ENCODE peak calls at places on chromosomes 16 and 17, in six cellular contexts. A is nephron progenitor cell; C is brain microvascular endothelial cell; F is CD8-positive, alpha-beta T cell; X is epithelial cell of proximal tubule; S is GM13977. O is an unnamed sample.

GRCh38 chr17:68981288-68981687 is 26.1 kb upstream of the ABCA8 start:
- DNase-seq in A (no peak), C (peak), F (no peak), X (peak), S (no peak), O (peak)

GRCh38 chr17:77489898-77490265 is 349.1 kb downstream of the SEC14L1 start:
- DNase-seq in A (no peak), C (no peak), F (no peak), X (no peak), S (no peak), O (no peak)

GRCh38 chr16:88019847-88020512 is 68.7 kb downstream of the BANP start:
- DNase-seq in A (no peak), C (no peak), F (no peak), X (no peak), S (no peak), O (no peak)

GRCh38 chr17:67559381-67559966 is 158.3 kb upstream of the NOL11 start:
- DNase-seq in A (no peak), C (no peak), F (no peak), X (no peak), S (no peak), O (peak)

GRCh38 chr17:82320956-82321927 is 3.8 kb upstream of the CD7 start:
- DNase-seq in A (peak), C (no peak), F (peak), X (no peak), S (peak), O (peak)

GRCh38 chr17:83064021-83064731 is 15.2 kb upstream of the METRNL start:
- DNase-seq in A (no peak), C (no peak), F (no peak), X (no peak), S (no peak), O (no peak)

GRCh38 chr16:68206224-68206623 is 29.7 kb downstream of the ESRP2 start:
- DNase-seq in A (no peak), C (no peak), F (no peak), X (no peak), S (no peak), O (no peak)

GRCh38 chr16:11801481-11802021 is 4.5 kb upstream of the ZC3H7A start:
- DNase-seq in A (no peak), C (no peak), F (no peak), X (no peak), S (no peak), O (no peak)

GRCh38 chr17:44916781-44917241 is 1.5 kb upstream of the GFAP start:
- DNase-seq in A (no peak), C (no peak), F (no peak), X (no peak), S (no peak), O (no peak)

GRCh38 chr16:35431829-35432663 is 1972.6 kb downstream of the TP53TG3F start:
- DNase-seq in A (no peak), C (no peak), F (no peak), X (no peak), S (no peak), O (no peak)

GRCh38 chr17:74274703-74275340 is 788 bp downstream of the DNAI2 start:
- DNase-seq in A (no peak), C (no peak), F (no peak), X (no peak), S (no peak), O (no peak)

GRCh38 chr17:80486692-80487091 is 10.3 kb upstream of the NPTX1 start:
- DNase-seq in A (peak), C (no peak), F (no peak), X (no peak), S (no peak), O (no peak)

GRCh38 chr17:78144146-78144719 is 2.0 kb upstream of the C17orf99 start:
- DNase-seq in A (no peak), C (peak), F (no peak), X (no peak), S (no peak), O (no peak)

GRCh38 chr17:32482568-32483320 is 4.0 kb upstream of the CDK5R1 start:
- DNase-seq in A (no peak), C (no peak), F (no peak), X (no peak), S (no peak), O (no peak)

GRCh38 chr16:64900029-64900428 is 221.8 kb downstream of the CDH11 start:
- DNase-seq in A (no peak), C (no peak), F (no peak), X (no peak), S (no peak), O (no peak)

GRCh38 chr17:80991645-80992076 is at the start of gene CHMP6:
- DNase-seq in A (peak), C (peak), F (peak), X (no peak), S (peak), O (peak)

GRCh38 chr17:74008196-74008595 is 195.3 kb upstream of the RPL38 start:
- DNase-seq in A (no peak), C (no peak), F (no peak), X (no peak), S (no peak), O (peak)

GRCh38 chr16:55088098-55088497 is 157.4 kb downstream of the IRX5 start:
- DNase-seq in A (no peak), C (no peak), F (no peak), X (no peak), S (no peak), O (no peak)

GRCh38 chr16:68993885-68994284 is 111.6 kb upstream of the HAS3 start:
- DNase-seq in A (no peak), C (peak), F (no peak), X (peak), S (no peak), O (no peak)

GRCh38 chr17:57490446-57490845 is 234.1 kb downstream of the MSI2 start:
- DNase-seq in A (no peak), C (no peak), F (no peak), X (no peak), S (no peak), O (no peak)

GRCh38 chr17:78789663-78790181 is 7.6 kb upstream of the CYTH1 start:
- DNase-seq in A (no peak), C (peak), F (no peak), X (no peak), S (no peak), O (no peak)

GRCh38 chr16:11572301-11572995 is 14.3 kb downstream of the LITAF start:
- DNase-seq in A (no peak), C (no peak), F (peak), X (no peak), S (no peak), O (no peak)

GRCh38 chr16:57834936-57835335 is 32.6 kb upstream of the KIFC3 start:
- DNase-seq in A (no peak), C (peak), F (no peak), X (no peak), S (no peak), O (no peak)

GRCh38 chr17:14792751-14793150 is 472.4 kb downstream of the PMP22 start:
- DNase-seq in A (no peak), C (no peak), F (no peak), X (no peak), S (no peak), O (no peak)

GRCh38 chr16:55118701-55119260 is 188.1 kb downstream of the IRX5 start:
- DNase-seq in A (no peak), C (no peak), F (no peak), X (no peak), S (no peak), O (no peak)

GRCh38 chr17:82786427-82786826 is 34.6 kb downstream of the TBCD start:
- DNase-seq in A (no peak), C (no peak), F (no peak), X (no peak), S (no peak), O (no peak)

GRCh38 chr16:82641336-82641984 is 14.7 kb downstream of the CDH13 start:
- DNase-seq in A (no peak), C (no peak), F (no peak), X (no peak), S (no peak), O (no peak)
- TF ChIP-seq CTCF in A (peak), C (peak), F (peak), X (peak), S (peak), O (peak)

GRCh38 chr16:53282328-53282727 is 151.9 kb upstream of the RBL2 start:
- DNase-seq in A (no peak), C (no peak), F (no peak), X (no peak), S (no peak), O (no peak)

GRCh38 chr16:53281280-53281679 is 153.0 kb upstream of the RBL2 start:
- DNase-seq in A (no peak), C (no peak), F (no peak), X (no peak), S (no peak), O (no peak)

GRCh38 chr16:53281859-53282258 is 152.4 kb upstream of the RBL2 start:
- DNase-seq in A (no peak), C (no peak), F (no peak), X (no peak), S (no peak), O (no peak)

GRCh38 chr16:53285236-53285635 is 149.0 kb upstream of the RBL2 start:
- DNase-seq in A (no peak), C (no peak), F (no peak), X (no peak), S (no peak), O (no peak)

GRCh38 chr16:53282975-53283946 is 151.0 kb upstream of the RBL2 start:
- DNase-seq in A (no peak), C (no peak), F (no peak), X (no peak), S (no peak), O (peak)
- TF ChIP-seq CTCF in A (peak), C (peak), F (peak), X (peak), S (peak), O (peak)

GRCh38 chr17:3690094-3690715 is 5.8 kb downstream of the P2RX5 start:
- DNase-seq in A (no peak), C (no peak), F (no peak), X (no peak), S (no peak), O (no peak)

GRCh38 chr17:3693099-3693498 is 2.9 kb downstream of the P2RX5 start:
- DNase-seq in A (no peak), C (no peak), F (no peak), X (no peak), S (no peak), O (no peak)

GRCh38 chr17:3693829-3694231 is 2.1 kb downstream of the P2RX5 start:
- DNase-seq in A (no peak), C (no peak), F (no peak), X (no peak), S (no peak), O (peak)

GRCh38 chr17:3691539-3692166 is 4.3 kb downstream of the P2RX5 start:
- DNase-seq in A (no peak), C (no peak), F (no peak), X (no peak), S (no peak), O (no peak)

GRCh38 chr17:3692346-3692745 is 3.6 kb downstream of the P2RX5 start:
- DNase-seq in A (no peak), C (no peak), F (no peak), X (no peak), S (no peak), O (no peak)
- TF ChIP-seq CTCF in A (no peak), C (peak), F (no peak), X (peak), S (peak), O (peak)

GRCh38 chr17:42997984-42998938 is at the start of gene RPL27:
- DNase-seq in A (peak), C (peak), F (peak), X (peak), S (peak), O (peak)

GRCh38 chr17:43006639-43007551 is at the start of gene IFI35:
- DNase-seq in A (peak), C (peak), F (peak), X (no peak), S (peak), O (peak)

GRCh38 chr17:42999003-42999525 is 845 bp downstream of the RPL27 start:
- DNase-seq in A (no peak), C (no peak), F (no peak), X (no peak), S (no peak), O (no peak)

GRCh38 chr17:43003542-43004172 is 2.9 kb upstream of the IFI35 start:
- DNase-seq in A (no peak), C (no peak), F (no peak), X (no peak), S (no peak), O (no peak)
- TF ChIP-seq CTCF in A (no peak), C (no peak), F (no peak), X (peak), S (no peak), O (no peak)

DNA sequence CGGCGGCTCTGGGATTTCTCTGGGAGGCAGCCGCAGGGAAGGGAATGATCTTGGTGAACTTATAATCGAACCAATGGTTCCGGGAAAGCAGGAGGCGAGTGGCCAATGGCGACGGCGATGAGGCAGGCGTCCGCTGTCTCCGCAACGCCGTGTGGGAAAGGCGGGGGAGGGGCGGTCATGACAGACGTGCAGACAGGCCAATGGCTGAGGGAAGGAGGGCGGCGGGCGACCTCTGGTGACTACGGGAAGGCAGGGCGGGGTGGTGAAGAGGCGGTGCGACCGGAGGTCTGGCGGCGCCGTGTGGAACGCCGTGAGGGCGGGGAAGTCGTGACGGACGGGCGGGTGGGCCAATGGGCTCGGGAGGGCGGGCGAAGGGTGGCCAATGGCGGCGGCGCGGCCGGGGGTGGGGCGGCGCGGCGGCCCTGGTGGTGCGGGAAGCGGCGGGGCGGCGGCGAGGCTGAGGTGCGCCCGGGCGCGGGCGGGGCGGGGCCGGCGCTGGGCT is at the start of gene RAB40C:
- DNase-seq in A (peak), C (peak), F (peak), X (peak), S (peak), O (peak)
- TF ChIP-seq CTCF in A (no peak), C (peak), F (no peak), X (no peak), S (peak), O (no peak)

GRCh38 chr17:3665834-3666233 is 2.5 kb downstream of the TAX1BP3 start:
- DNase-seq in A (no peak), C (no peak), F (no peak), X (no peak), S (no peak), O (no peak)
- TF ChIP-seq CTCF in A (no peak), C (no peak), F (no peak), X (no peak), S (no peak), O (no peak)

GRCh38 chr17:7214300-7215135 is 5.1 kb downstream of the DLG4 start:
- DNase-seq in A (peak), C (peak), F (peak), X (no peak), S (peak), O (peak)
- TF ChIP-seq CTCF in A (peak), C (peak), F (peak), X (peak), S (peak), O (peak)

O was measured in GM20000.